ENCODE peak calls at places on chromosomes 3 and 15, in seven cellular contexts. K, A, J, V, C, I and M are unnamed samples. For H3K27me3, the result is how much of the 10 kb centered on the place peaks cover.

GRCh38 chr3:53238051-53238850 is 17.6 kb downstream of the TKT start:
- DNase-seq in K (peak), A (no peak), J (no peak), V (peak), C (no peak), I (no peak), M (peak)

GRCh38 chr3:128081226-128081625 is 29.0 kb downstream of the SEC61A1 start:
- DNase-seq in K (no peak), A (no peak), J (no peak), V (no peak), C (no peak), I (no peak), M (no peak)

GRCh38 chr3:187968883-187969580 is 184.9 kb upstream of the LPP start:
- DNase-seq in K (peak), A (no peak), J (no peak), V (peak), C (no peak), I (no peak), M (peak)

GRCh38 chr15:50353251-50353998 is 1.6 kb downstream of the GABPB1 start:
- DNase-seq in K (no peak), A (no peak), J (peak), V (peak), C (no peak), I (no peak), M (no peak)

GRCh38 chr3:191919627-191920026 is 458.7 kb downstream of the PYDC2 start:
- DNase-seq in K (no peak), A (no peak), J (no peak), V (no peak), C (no peak), I (no peak), M (no peak)

GRCh38 chr15:35305906-35306305 is 220.8 kb upstream of the NANOGP8 start:
- DNase-seq in K (no peak), A (no peak), J (no peak), V (peak), C (no peak), I (no peak), M (no peak)

GRCh38 chr15:78599189-78599588 is 21.6 kb downstream of the CHRNA3 start:
- DNase-seq in K (no peak), A (no peak), J (no peak), V (no peak), C (no peak), I (no peak), M (no peak)

GRCh38 chr3:90007786-90008499 is 900.5 kb downstream of the EPHA3 start:
- DNase-seq in K (no peak), A (no peak), J (no peak), V (no peak), C (no peak), I (no peak), M (no peak)

GRCh38 chr3:4821331-4821730 is 157.9 kb upstream of the BHLHE40 start:
- DNase-seq in K (no peak), A (no peak), J (no peak), V (no peak), C (no peak), I (no peak), M (no peak)

GRCh38 chr3:24923565-24923964 is 428.9 kb upstream of the THRB start:
- DNase-seq in K (no peak), A (no peak), J (no peak), V (no peak), C (no peak), I (no peak), M (no peak)

GRCh38 chr15:85379403-85380131 is 836 bp upstream of the AKAP13 start:
- DNase-seq in K (peak), A (no peak), J (no peak), V (no peak), C (no peak), I (no peak), M (no peak)

GRCh38 chr15:79311901-79312553 is 1.1 kb downstream of the TMED3 start:
- DNase-seq in K (no peak), A (no peak), J (no peak), V (peak), C (no peak), I (no peak), M (no peak)

GRCh38 chr3:52289338-52289746 is 1.7 kb downstream of the GLYCTK start:
- DNase-seq in K (peak), A (no peak), J (no peak), V (no peak), C (no peak), I (no peak), M (no peak)

GRCh38 chr3:163196815-163197214 is 1700.2 kb downstream of the OTOL1 start:
- DNase-seq in K (no peak), A (no peak), J (no peak), V (no peak), C (no peak), I (no peak), M (no peak)

GRCh38 chr15:73633991-73634495 is 854 bp upstream of the NPTN start:
- DNase-seq in K (no peak), A (no peak), J (no peak), V (peak), C (no peak), I (no peak), M (peak)

GRCh38 chr3:42254566-42254965 is 11.4 kb downstream of the CCK start:
- DNase-seq in K (no peak), A (no peak), J (no peak), V (no peak), C (no peak), I (no peak), M (no peak)

GRCh38 chr3:128556949-128557348 is 63.9 kb upstream of the GATA2 start:
- DNase-seq in K (no peak), A (no peak), J (no peak), V (no peak), C (no peak), I (no peak), M (no peak)

GRCh38 chr15:45326776-45327175 is 51.6 kb downstream of the GATM start:
- DNase-seq in K (no peak), A (no peak), J (no peak), V (no peak), C (no peak), I (no peak), M (no peak)

GRCh38 chr15:66212471-66212870 is 41.1 kb downstream of the MEGF11 start:
- DNase-seq in K (no peak), A (no peak), J (no peak), V (no peak), C (no peak), I (no peak), M (no peak)

GRCh38 chr15:32033186-32033890 is 3.0 kb downstream of the CHRNA7 start:
- DNase-seq in K (peak), A (no peak), J (no peak), V (no peak), C (no peak), I (no peak), M (no peak)

GRCh38 chr3:71062920-71063767 is 520.4 kb downstream of the FOXP1 start:
- DNase-seq in K (no peak), A (no peak), J (no peak), V (peak), C (no peak), I (no peak), M (no peak)

GRCh38 chr3:52396907-52397591 is 47.9 kb downstream of the SEMA3G start:
- DNase-seq in K (no peak), A (no peak), J (no peak), V (no peak), C (no peak), I (no peak), M (no peak)

GRCh38 chr3:122725106-122725505 is 44.5 kb downstream of the PARP14 start:
- DNase-seq in K (no peak), A (no peak), J (no peak), V (no peak), C (no peak), I (no peak), M (no peak)

GRCh38 chr3:195856410-195857084 is 44.8 kb upstream of the MUC4 start:
- DNase-seq in K (no peak), A (no peak), J (no peak), V (no peak), C (no peak), I (no peak), M (no peak)

GRCh38 chr3:23840521-23840920 is 34.8 kb downstream of the UBE2E1 start:
- DNase-seq in K (no peak), A (no peak), J (peak), V (no peak), C (no peak), I (no peak), M (no peak)

GRCh38 chr3:99794485-99794884 is 23.2 kb upstream of the CMSS1 start:
- DNase-seq in K (no peak), A (no peak), J (no peak), V (no peak), C (no peak), I (no peak), M (no peak)

GRCh38 chr3:114351123-114351821 is 57.4 kb downstream of the TIGIT start:
- DNase-seq in K (no peak), A (no peak), J (no peak), V (no peak), C (no peak), I (no peak), M (no peak)

GRCh38 chr15:62994975-62995730 is 47.4 kb upstream of the TPM1 start:
- DNase-seq in K (no peak), A (no peak), J (no peak), V (peak), C (no peak), I (no peak), M (no peak)

GRCh38 chr15:96344706-96345559 is 14.4 kb downstream of the NR2F2 start:
- DNase-seq in K (peak), A (no peak), J (no peak), V (peak), C (peak), I (no peak), M (no peak)

GRCh38 chr15:96344120-96344705 is 13.7 kb downstream of the NR2F2 start:
- DNase-seq in K (peak), A (no peak), J (no peak), V (peak), C (no peak), I (no peak), M (no peak)

GRCh38 chr15:96347181-96348111 is 16.9 kb downstream of the NR2F2 start:
- DNase-seq in K (peak), A (no peak), J (no peak), V (peak), C (peak), I (peak), M (no peak)

GRCh38 chr15:96346409-96346808 is 15.9 kb downstream of the NR2F2 start:
- DNase-seq in K (no peak), A (no peak), J (no peak), V (no peak), C (no peak), I (no peak), M (no peak)

DNA sequence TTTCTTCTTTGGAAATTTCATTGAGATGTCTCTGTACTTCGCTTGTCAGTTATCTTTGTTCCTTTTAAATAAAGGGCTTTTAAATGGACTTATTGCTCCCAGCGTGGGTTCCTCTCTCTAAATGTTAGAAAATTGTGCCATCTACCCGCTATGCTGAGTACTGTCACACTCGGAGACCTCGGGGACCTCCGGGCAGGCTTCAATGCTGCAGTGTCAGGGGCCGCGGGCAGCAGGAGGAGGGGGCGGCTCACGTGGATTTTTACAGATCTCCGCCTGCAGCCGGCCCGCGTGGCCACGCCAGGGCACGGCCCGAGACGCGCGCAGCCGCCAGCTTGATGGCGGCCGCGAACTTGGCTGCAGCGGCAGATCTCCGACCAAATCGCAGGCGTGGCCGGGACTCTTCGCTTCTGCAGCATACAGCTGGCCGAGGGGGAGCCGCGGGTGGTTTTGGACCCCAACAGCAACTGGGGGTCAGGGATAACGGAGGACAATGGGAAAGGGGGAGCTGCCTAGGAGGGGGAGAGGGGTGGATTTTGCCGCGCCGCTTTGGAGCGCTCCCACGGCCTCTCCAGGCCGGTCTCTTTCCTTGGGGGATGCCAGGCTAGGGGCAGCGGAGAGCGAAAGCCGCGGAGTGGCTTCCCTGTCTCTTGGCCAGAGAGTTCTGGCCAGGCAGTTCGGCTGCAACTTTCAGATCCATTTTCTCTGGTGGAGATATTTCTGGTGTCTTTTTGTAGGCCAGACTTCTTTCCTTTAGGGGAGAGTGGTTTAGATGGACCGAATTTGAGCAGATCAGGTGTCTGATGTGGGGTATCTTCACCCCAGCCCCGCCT is 15.3 kb downstream of the NR2F2 start:
- DNase-seq in K (peak), A (peak), J (peak), V (peak), C (peak), I (peak), M (no peak)
- TF ChIP-seq CTCF in K (peak), A (peak), J (peak), V (peak), C (peak), I (peak), M (peak)

GRCh38 chr15:88385078-88385700 is 82.0 kb downstream of the MRPL46 start:
- DNase-seq in K (no peak), A (no peak), J (no peak), V (peak), C (no peak), I (no peak), M (no peak)
- H3K27me3 ChIP-seq in K (under half), A (under half), J (under half), V (under half), C (under half), I (under half), M (under half)

DNA sequence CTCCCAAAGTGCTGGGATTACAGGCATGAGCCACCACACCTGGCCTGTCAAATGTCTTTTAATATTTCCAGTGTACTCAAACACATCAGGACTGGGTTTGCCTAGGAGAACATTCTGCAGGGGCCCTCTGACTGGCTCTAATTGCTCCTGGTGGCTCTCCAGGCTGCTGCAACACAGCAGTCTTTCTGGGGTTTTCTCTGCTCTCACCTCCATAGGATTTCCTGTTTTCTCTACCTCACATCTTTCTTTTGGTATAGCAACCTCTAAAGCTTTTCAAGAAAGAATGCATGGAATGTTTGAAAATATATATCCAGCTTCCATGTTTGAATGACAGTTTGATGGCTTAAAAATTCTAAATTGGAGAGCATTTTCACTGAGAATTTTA is 83.3 kb upstream of the IGSF10 start:
- DNase-seq in K (no peak), A (no peak), J (no peak), V (no peak), C (no peak), I (no peak), M (no peak)
- TF ChIP-seq CTCF in K (no peak), A (no peak), J (no peak), V (no peak), C (no peak), I (no peak), M (no peak)

DNA sequence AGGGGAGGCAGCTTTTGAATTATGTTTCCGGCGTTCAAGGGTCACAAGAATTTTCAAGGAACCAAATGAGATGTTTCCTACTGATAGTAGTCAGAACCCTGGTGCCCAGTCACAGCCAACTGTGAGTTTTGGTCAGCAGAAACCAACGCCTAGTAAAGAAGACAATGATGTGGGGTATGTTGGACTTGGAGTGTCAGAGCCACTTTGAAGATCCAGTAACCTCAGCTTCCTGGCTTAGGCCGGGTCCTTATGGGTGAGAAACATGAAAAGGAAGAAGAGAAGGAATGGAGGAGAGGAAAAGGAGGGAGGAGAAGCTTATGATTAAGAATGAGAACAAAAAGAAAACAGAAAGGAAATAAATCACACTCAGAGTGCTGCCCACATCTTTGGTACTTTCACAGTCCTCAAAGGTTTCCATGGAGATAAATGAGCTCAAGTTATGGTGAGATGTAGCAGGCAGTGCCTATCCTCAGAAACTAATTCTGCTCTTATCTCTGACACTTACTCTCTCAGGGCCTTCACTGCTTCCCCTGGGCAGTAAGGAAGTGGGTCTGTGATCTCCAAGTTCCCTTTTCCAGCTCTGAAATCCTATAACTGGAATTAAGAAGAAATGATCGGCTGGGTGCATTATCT is 2.0 kb upstream of the MCF2L2 start:
- DNase-seq in K (no peak), A (no peak), J (peak), V (no peak), C (no peak), I (no peak), M (no peak)
- H3K27me3 ChIP-seq in K (under half), A (under half), J (under half), V (under half), C (under half), I (half or more), M (under half)

GRCh38 chr3:184584001-184584891 is 22.7 kb downstream of the EPHB3 start:
- DNase-seq in K (no peak), A (no peak), J (peak), V (no peak), C (peak), I (no peak), M (no peak)
- TF ChIP-seq CTCF in K (no peak), A (no peak), J (peak), V (no peak), C (peak), I (peak), M (no peak)

GRCh38 chr3:40616420-40616819 is 91.7 kb downstream of the ZNF621 start:
- DNase-seq in K (no peak), A (no peak), J (peak), V (no peak), C (no peak), I (no peak), M (no peak)
- H3K27me3 ChIP-seq in K (under half), A (under half), J (under half), V (under half), C (under half), I (under half), M (under half)

GRCh38 chr15:93088981-93089854 is at the start of gene RGMA:
- DNase-seq in K (no peak), A (peak), J (peak), V (no peak), C (peak), I (peak), M (no peak)

GRCh38 chr15:93087825-93088199 is 1.2 kb downstream of the RGMA start:
- DNase-seq in K (peak), A (peak), J (peak), V (peak), C (peak), I (peak), M (no peak)

GRCh38 chr15:93086791-93087190 is 2.2 kb downstream of the RGMA start:
- DNase-seq in K (no peak), A (no peak), J (no peak), V (no peak), C (no peak), I (no peak), M (no peak)

GRCh38 chr15:93089855-93090305 is 869 bp upstream of the RGMA start:
- DNase-seq in K (no peak), A (no peak), J (peak), V (no peak), C (no peak), I (peak), M (no peak)

GRCh38 chr15:93088200-93088980 is 621 bp downstream of the RGMA start:
- DNase-seq in K (no peak), A (no peak), J (peak), V (peak), C (peak), I (peak), M (no peak)
- TF ChIP-seq CTCF in K (no peak), A (no peak), J (no peak), V (no peak), C (peak), I (peak), M (no peak)

GRCh38 chr15:60575995-60576394 is 97.1 kb upstream of the ICE2 start:
- DNase-seq in K (no peak), A (no peak), J (no peak), V (no peak), C (no peak), I (no peak), M (no peak)
- H3K27me3 ChIP-seq in K (under half), A (under half), J (under half), V (under half), C (under half), I (under half), M (under half)

GRCh38 chr3:103410231-103410630 is 975.4 kb downstream of the ZPLD1 start:
- DNase-seq in K (no peak), A (no peak), J (no peak), V (no peak), C (peak), I (peak), M (no peak)
- TF ChIP-seq CTCF in K (no peak), A (no peak), J (no peak), V (no peak), C (peak), I (no peak), M (no peak)

DNA sequence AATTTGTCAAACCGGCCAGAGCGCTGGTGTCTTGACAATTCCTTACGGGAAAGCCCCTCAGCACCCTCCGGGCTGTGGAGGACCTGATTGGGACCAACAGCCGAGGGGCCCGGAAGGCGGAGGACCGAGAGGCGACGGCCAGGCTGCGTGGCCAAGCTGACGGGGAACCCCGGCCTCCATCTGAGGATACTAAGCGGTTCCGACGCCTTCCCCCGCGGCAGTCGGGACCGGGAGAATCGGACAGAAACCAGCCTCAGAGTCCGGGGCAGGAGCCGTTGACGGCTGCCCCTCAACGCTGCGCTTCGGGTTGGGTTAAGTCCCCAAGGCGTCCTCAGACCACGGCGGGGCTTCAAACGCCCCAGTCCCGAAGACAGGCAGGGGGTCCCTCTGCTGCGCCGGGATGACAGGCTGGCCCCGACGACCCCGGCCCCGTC is 483 bp downstream of the ALDH1A2 start:
- DNase-seq in K (no peak), A (no peak), J (no peak), V (no peak), C (peak), I (peak), M (no peak)
- H3K27me3 ChIP-seq in K (under half), A (half or more), J (half or more), V (under half), C (under half), I (half or more), M (under half)